ENCODE peak calls at places on chromosomes 12 and 14, in six cellular contexts. T is cardiac fibroblast, I is RWPE1, D is uterus, J is testis, C is GM10248. V is an unnamed sample.

GRCh38 chr14:48333221-48333910 is 658.0 kb upstream of the MDGA2 start:
- DNase-seq in T (no peak), I (peak), D (no peak), J (no peak), C (no peak), V (no peak)

GRCh38 chr12:85182699-85183098 is 97.3 kb upstream of the ALX1 start:
- DNase-seq in T (no peak), I (no peak), D (no peak), J (no peak), C (no peak), V (no peak)

GRCh38 chr12:21941522-21942376 is 523 bp upstream of the ABCC9 start:
- DNase-seq in T (peak), I (no peak), D (peak), J (peak), C (no peak), V (peak)

GRCh38 chr14:24398298-24398942 is 383 bp upstream of the NYNRIN start:
- DNase-seq in T (no peak), I (no peak), D (peak), J (no peak), C (no peak), V (no peak)

GRCh38 chr14:68363841-68364711 is 428.8 kb downstream of the ZFP36L1 start:
- DNase-seq in T (peak), I (no peak), D (no peak), J (no peak), C (no peak), V (peak)

GRCh38 chr12:55657282-55657681 is 20.6 kb downstream of the OR10P1 start:
- DNase-seq in T (no peak), I (no peak), D (no peak), J (no peak), C (no peak), V (no peak)

GRCh38 chr12:5915511-5915910 is 29.5 kb downstream of the ANO2 start:
- DNase-seq in T (no peak), I (no peak), D (no peak), J (no peak), C (no peak), V (no peak)

GRCh38 chr12:26697217-26697616 is 135.8 kb downstream of the ITPR2 start:
- DNase-seq in T (peak), I (no peak), D (no peak), J (no peak), C (no peak), V (no peak)

GRCh38 chr14:34368971-34369665 is 92.9 kb downstream of the SPTSSA start:
- DNase-seq in T (no peak), I (no peak), D (no peak), J (no peak), C (no peak), V (no peak)

GRCh38 chr12:3123729-3124128 is 46.5 kb downstream of the TSPAN9 start:
- DNase-seq in T (peak), I (no peak), D (no peak), J (no peak), C (no peak), V (no peak)

GRCh38 chr12:65518771-65519170 is 240.3 kb downstream of the MSRB3 start:
- DNase-seq in T (no peak), I (no peak), D (no peak), J (no peak), C (no peak), V (no peak)

GRCh38 chr12:92393504-92393903 is 247.9 kb upstream of the BTG1 start:
- DNase-seq in T (no peak), I (no peak), D (no peak), J (peak), C (no peak), V (no peak)
- TF ChIP-seq CTCF in T (no peak), I (no peak), D (no peak), J (no peak), C (no peak), V (no peak)

DNA sequence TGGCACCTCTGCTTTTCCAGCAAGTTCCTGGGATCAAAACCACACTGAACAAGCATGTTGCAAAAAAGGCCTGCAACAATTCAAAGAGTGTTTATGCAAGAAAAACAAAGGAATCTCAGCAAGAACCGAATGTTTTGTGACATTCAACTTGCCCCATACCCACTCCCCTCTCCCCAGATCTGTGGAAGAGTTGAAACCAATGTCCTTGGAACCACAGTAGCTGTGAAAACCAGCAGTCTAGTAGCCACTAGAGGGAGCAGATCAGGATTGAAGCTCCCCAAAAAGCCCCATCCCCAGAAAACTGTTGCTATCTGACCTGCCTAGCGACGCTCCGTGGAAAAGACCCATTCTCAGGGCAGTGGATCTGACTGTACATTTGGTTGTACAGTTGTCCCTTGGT is 27.1 kb downstream of the PRKAB1 start:
- DNase-seq in T (peak), I (no peak), D (no peak), J (no peak), C (no peak), V (no peak)
- TF ChIP-seq CTCF in T (peak), I (peak), D (no peak), J (no peak), C (peak), V (peak)

GRCh38 chr14:102857444-102857843 is 65.0 kb upstream of the AMN start:
- DNase-seq in T (no peak), I (no peak), D (no peak), J (no peak), C (no peak), V (no peak)
- TF ChIP-seq CTCF in T (no peak), I (no peak), D (no peak), J (no peak), C (no peak), V (no peak)

GRCh38 chr12:4579305-4580097 is 17.5 kb downstream of the DYRK4 start:
- DNase-seq in T (peak), I (no peak), D (no peak), J (no peak), C (peak), V (no peak)
- TF ChIP-seq CTCF in T (peak), I (no peak), D (no peak), J (no peak), C (peak), V (no peak)

GRCh38 chr14:89241934-89242670 is 174.9 kb downstream of the FOXN3 start:
- DNase-seq in T (no peak), I (no peak), D (no peak), J (no peak), C (no peak), V (no peak)

GRCh38 chr14:89240414-89240813 is 176.6 kb downstream of the FOXN3 start:
- DNase-seq in T (peak), I (no peak), D (no peak), J (no peak), C (no peak), V (peak)

GRCh38 chr14:89236846-89237245 is 180.2 kb downstream of the FOXN3 start:
- DNase-seq in T (peak), I (no peak), D (no peak), J (no peak), C (no peak), V (no peak)

GRCh38 chr14:89241265-89241664 is 175.8 kb downstream of the FOXN3 start:
- DNase-seq in T (no peak), I (no peak), D (no peak), J (no peak), C (no peak), V (no peak)

DNA sequence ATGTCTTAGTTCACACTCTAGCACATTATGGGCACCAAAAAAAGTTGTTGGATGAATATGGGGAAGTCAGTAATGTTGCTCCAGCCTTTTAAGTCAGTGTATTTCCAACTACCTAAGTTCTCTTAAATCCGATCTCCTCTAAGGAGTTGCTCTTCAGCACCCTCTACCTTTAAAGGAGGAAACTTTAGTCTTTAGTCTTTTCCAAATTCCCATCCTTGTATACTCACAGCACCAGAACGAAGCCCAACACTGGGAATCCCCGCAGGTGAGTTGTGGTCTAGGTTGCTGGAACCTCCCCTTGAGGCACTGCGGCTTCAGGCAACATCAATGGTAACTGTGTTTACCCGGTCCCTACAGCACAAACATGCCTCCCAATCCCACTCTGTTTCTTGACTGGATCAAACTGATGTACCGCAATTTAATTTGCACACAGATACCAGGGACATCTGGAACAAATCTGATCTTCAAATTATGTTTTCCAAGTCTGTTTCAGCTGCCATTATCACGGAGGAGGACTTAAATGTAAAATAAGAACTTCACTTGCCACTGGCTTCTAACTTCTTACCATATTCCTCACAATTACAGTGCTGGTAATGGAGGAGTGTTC is 179.0 kb downstream of the FOXN3 start:
- DNase-seq in T (peak), I (no peak), D (no peak), J (no peak), C (no peak), V (no peak)
- TF ChIP-seq CTCF in T (peak), I (no peak), D (peak), J (peak), C (no peak), V (peak)